ENCODE peak calls at places on chromosomes 13 and 19, in ten cellular contexts. Z is AG20443; K is SW 1271; P is iris pigment epithelial cell; N is aorta; X is iPS-NIHi11; A is stimulated activated CD4-positive, alpha-beta T cell treated with anti-CD3 and anti-CD28 coated beads, Interleukin-1b, Interleukin-23, amount 100 ng/mL, for 1 hour; H is activated CD4-positive, alpha-beta T cell treated with anti-CD3 and anti-CD28 coated beads, Interleukin-2, amount 50 U/mL, for 48 hours; B is choroid plexus epithelial cell; W is NCI-H2029. R is an unnamed sample.

GRCh38 chr19:41221514-41222205 is 2.6 kb downstream of the AXL start:
- DNase-seq in Z (no peak), K (no peak), P (no peak), N (no peak), X (no peak), A (no peak), H (no peak), B (no peak), W (no peak), R (no peak)

GRCh38 chr13:21137696-21138095 is 38.7 kb downstream of the SKA3 start:
- DNase-seq in Z (no peak), K (peak), P (peak), N (no peak), X (no peak), A (no peak), H (no peak), B (peak), W (no peak), R (no peak)

GRCh38 chr13:91785435-91786137 is 387.2 kb downstream of the GPC5 start:
- DNase-seq in Z (no peak), K (no peak), P (no peak), N (no peak), X (no peak), A (no peak), H (no peak), B (peak), W (no peak), R (no peak)

GRCh38 chr19:44847144-44848035 is 1.3 kb downstream of the NECTIN2 start:
- DNase-seq in Z (peak), K (peak), P (peak), N (peak), X (no peak), A (no peak), H (no peak), B (peak), W (no peak), R (peak)

GRCh38 chr13:71625694-71626093 is 241.3 kb downstream of the DACH1 start:
- DNase-seq in Z (no peak), K (no peak), P (peak), N (no peak), X (no peak), A (no peak), H (no peak), B (peak), W (no peak), R (no peak)

GRCh38 chr13:57630661-57631606 is 610 bp upstream of the PCDH17 start:
- DNase-seq in Z (peak), K (no peak), P (peak), N (peak), X (peak), A (no peak), H (no peak), B (no peak), W (no peak), R (no peak)

GRCh38 chr19:14073925-14074838 is 1.6 kb downstream of the MISP3 start:
- DNase-seq in Z (no peak), K (peak), P (peak), N (no peak), X (no peak), A (no peak), H (peak), B (peak), W (no peak), R (no peak)

GRCh38 chr19:18346091-18346490 is 5.7 kb downstream of the PGPEP1 start:
- DNase-seq in Z (peak), K (peak), P (no peak), N (no peak), X (peak), A (no peak), H (no peak), B (no peak), W (no peak), R (no peak)

GRCh38 chr13:50599927-50600326 is 243.6 kb downstream of the DLEU7 start:
- DNase-seq in Z (no peak), K (no peak), P (no peak), N (no peak), X (no peak), A (no peak), H (no peak), B (no peak), W (no peak), R (no peak)

GRCh38 chr19:29303035-29303706 is 90.2 kb upstream of the UQCRFS1 start:
- DNase-seq in Z (no peak), K (no peak), P (no peak), N (peak), X (no peak), A (no peak), H (no peak), B (no peak), W (no peak), R (no peak)

GRCh38 chr19:44764975-44765948 is 12.4 kb upstream of the CBLC start:
- DNase-seq in Z (no peak), K (no peak), P (peak), N (no peak), X (no peak), A (no peak), H (no peak), B (no peak), W (no peak), R (no peak)

GRCh38 chr13:45036206-45036605 is 46.9 kb downstream of the GPALPP1 start:
- DNase-seq in Z (no peak), K (no peak), P (no peak), N (no peak), X (no peak), A (no peak), H (no peak), B (no peak), W (no peak), R (no peak)

GRCh38 chr13:114124921-114125320 is 7.5 kb downstream of the RASA3 start:
- DNase-seq in Z (peak), K (no peak), P (peak), N (no peak), X (no peak), A (peak), H (peak), B (peak), W (no peak), R (no peak)

GRCh38 chr13:20254076-20254475 is 22.0 kb upstream of the GJB6 start:
- DNase-seq in Z (no peak), K (no peak), P (no peak), N (no peak), X (no peak), A (no peak), H (no peak), B (no peak), W (no peak), R (no peak)

GRCh38 chr13:99703908-99704307 is 202.6 kb downstream of the TM9SF2 start:
- DNase-seq in Z (no peak), K (no peak), P (no peak), N (no peak), X (no peak), A (no peak), H (no peak), B (no peak), W (no peak), R (no peak)

GRCh38 chr19:47232422-47233211 is 1.6 kb upstream of the BBC3 start:
- DNase-seq in Z (peak), K (no peak), P (peak), N (no peak), X (no peak), A (no peak), H (peak), B (peak), W (no peak), R (no peak)

GRCh38 chr13:35848868-35849644 is 282.1 kb downstream of the DCLK1 start:
- DNase-seq in Z (no peak), K (no peak), P (no peak), N (no peak), X (no peak), A (no peak), H (no peak), B (no peak), W (no peak), R (no peak)

GRCh38 chr19:51572415-51572814 is 1.3 kb downstream of the ZNF175 start:
- DNase-seq in Z (no peak), K (no peak), P (no peak), N (no peak), X (no peak), A (no peak), H (no peak), B (peak), W (no peak), R (no peak)

GRCh38 chr19:10230155-10230903 is 802 bp downstream of the S1PR2 start:
- DNase-seq in Z (peak), K (peak), P (peak), N (peak), X (no peak), A (peak), H (peak), B (peak), W (no peak), R (peak)

GRCh38 chr19:55348317-55349034 is 6.0 kb downstream of the COX6B2 start:
- DNase-seq in Z (no peak), K (no peak), P (no peak), N (no peak), X (peak), A (no peak), H (no peak), B (no peak), W (no peak), R (no peak)

GRCh38 chr13:29595380-29596063 is at the start of gene SLC7A1:
- DNase-seq in Z (peak), K (peak), P (peak), N (peak), X (peak), A (peak), H (peak), B (peak), W (peak), R (peak)

GRCh38 chr19:4399871-4400768 is at the start of gene SH3GL1:
- DNase-seq in Z (peak), K (peak), P (peak), N (peak), X (peak), A (peak), H (peak), B (peak), W (peak), R (peak)

GRCh38 chr19:51219307-51219706 is 5.6 kb upstream of the CD33 start:
- DNase-seq in Z (no peak), K (no peak), P (no peak), N (no peak), X (no peak), A (no peak), H (no peak), B (no peak), W (no peak), R (no peak)

GRCh38 chr13:43326100-43326499 is 302.7 kb downstream of the DNAJC15 start:
- DNase-seq in Z (no peak), K (no peak), P (no peak), N (no peak), X (no peak), A (no peak), H (no peak), B (no peak), W (no peak), R (no peak)